ENCODE peak calls at places on chromosomes 7 and 10, in eight cellular contexts. One of them, this sample, is unnamed.

GRCh38 chr10:15703167-15703880 is 16.4 kb downstream of the ITGA8 start:
- DNase-seq in hepatocyte: no peak
- DNase-seq in stromal cell of bone marrow: no peak
- DNase-seq in bronchial epithelial cell: no peak
- DNase-seq in ELR: no peak
- DNase-seq in foreskin fibroblast: peak; percentile 76
- DNase-seq in MCF 10A: no peak
- DNase-seq in sciatic nerve: no peak
- DNase-seq in this sample: no peak

GRCh38 chr10:4691776-4692175 is 134.2 kb upstream of the AKR1E2 start:
- DNase-seq in hepatocyte: no peak
- DNase-seq in stromal cell of bone marrow: no peak
- DNase-seq in bronchial epithelial cell: peak; percentile 85
- DNase-seq in ELR: peak; percentile 83
- DNase-seq in foreskin fibroblast: peak; percentile 62
- DNase-seq in MCF 10A: peak; percentile 32
- DNase-seq in sciatic nerve: no peak
- DNase-seq in this sample: no peak

GRCh38 chr7:148265896-148266295 is 324.7 kb upstream of the C7orf33 start:
- DNase-seq in hepatocyte: no peak
- DNase-seq in stromal cell of bone marrow: no peak
- DNase-seq in bronchial epithelial cell: peak; percentile 72
- DNase-seq in ELR: no peak
- DNase-seq in foreskin fibroblast: no peak
- DNase-seq in MCF 10A: no peak
- DNase-seq in sciatic nerve: no peak
- DNase-seq in this sample: no peak

GRCh38 chr7:14835399-14835798 is 67.2 kb downstream of the DGKB start:
- DNase-seq in hepatocyte: no peak
- DNase-seq in stromal cell of bone marrow: no peak
- DNase-seq in bronchial epithelial cell: no peak
- DNase-seq in ELR: no peak
- DNase-seq in foreskin fibroblast: no peak
- DNase-seq in MCF 10A: no peak
- DNase-seq in sciatic nerve: no peak
- DNase-seq in this sample: no peak

GRCh38 chr7:47326220-47326619 is 255.7 kb downstream of the TNS3 start:
- DNase-seq in hepatocyte: peak; percentile 68
- DNase-seq in stromal cell of bone marrow: peak; percentile 50
- DNase-seq in bronchial epithelial cell: peak; percentile 92
- DNase-seq in ELR: peak; percentile 87
- DNase-seq in foreskin fibroblast: peak; percentile 88
- DNase-seq in MCF 10A: peak; percentile 47
- DNase-seq in sciatic nerve: peak; percentile 49
- DNase-seq in this sample: no peak

GRCh38 chr10:102673961-102674511 is 29.8 kb downstream of the TRIM8 start:
- DNase-seq in hepatocyte: peak; percentile 52
- DNase-seq in stromal cell of bone marrow: peak; percentile 56
- DNase-seq in bronchial epithelial cell: peak; percentile 87
- DNase-seq in ELR: peak; percentile 73
- DNase-seq in foreskin fibroblast: peak; percentile 80
- DNase-seq in MCF 10A: peak; percentile 52
- DNase-seq in sciatic nerve: peak; percentile 77
- DNase-seq in this sample: no peak

GRCh38 chr7:159143780-159144755 is 599 bp downstream of the VIPR2 start:
- DNase-seq in hepatocyte: peak; percentile 57
- DNase-seq in stromal cell of bone marrow: no peak
- DNase-seq in bronchial epithelial cell: no peak
- DNase-seq in ELR: no peak
- DNase-seq in foreskin fibroblast: peak; percentile 21
- DNase-seq in MCF 10A: no peak
- DNase-seq in sciatic nerve: no peak
- DNase-seq in this sample: no peak

GRCh38 chr10:91590142-91590903 is 42.5 kb downstream of the PPP1R3C start:
- DNase-seq in hepatocyte: peak; percentile 58
- DNase-seq in stromal cell of bone marrow: peak; percentile 96
- DNase-seq in bronchial epithelial cell: peak; percentile 66
- DNase-seq in ELR: peak; percentile 66
- DNase-seq in foreskin fibroblast: peak; percentile 92
- DNase-seq in MCF 10A: peak; percentile 64
- DNase-seq in sciatic nerve: peak; percentile 78
- DNase-seq in this sample: no peak

GRCh38 chr7:818031-818699 is 14.1 kb upstream of the SUN1 start:
- DNase-seq in hepatocyte: no peak
- DNase-seq in stromal cell of bone marrow: no peak
- DNase-seq in bronchial epithelial cell: peak; percentile 67
- DNase-seq in ELR: peak; percentile 71
- DNase-seq in foreskin fibroblast: peak; percentile 83
- DNase-seq in MCF 10A: peak; percentile 46
- DNase-seq in sciatic nerve: no peak
- DNase-seq in this sample: no peak

GRCh38 chr7:115099906-115100305 is 178.0 kb downstream of the MDFIC start:
- DNase-seq in hepatocyte: peak; percentile 56
- DNase-seq in stromal cell of bone marrow: peak; percentile 77
- DNase-seq in bronchial epithelial cell: peak; percentile 81
- DNase-seq in ELR: peak; percentile 70
- DNase-seq in foreskin fibroblast: peak; percentile 78
- DNase-seq in MCF 10A: peak; percentile 26
- DNase-seq in sciatic nerve: no peak
- DNase-seq in this sample: peak; percentile 5

GRCh38 chr7:151895695-151896485 is 19.0 kb upstream of the PRKAG2 start:
- DNase-seq in hepatocyte: no peak
- DNase-seq in stromal cell of bone marrow: no peak
- DNase-seq in bronchial epithelial cell: peak; percentile 21
- DNase-seq in ELR: no peak
- DNase-seq in foreskin fibroblast: no peak
- DNase-seq in MCF 10A: peak; percentile 13
- DNase-seq in sciatic nerve: no peak
- DNase-seq in this sample: peak; percentile 27

GRCh38 chr10:65941098-65941655 is 984.7 kb upstream of the LRRTM3 start:
- DNase-seq in hepatocyte: peak; percentile 46
- DNase-seq in stromal cell of bone marrow: no peak
- DNase-seq in bronchial epithelial cell: no peak
- DNase-seq in ELR: no peak
- DNase-seq in foreskin fibroblast: no peak
- DNase-seq in MCF 10A: no peak
- DNase-seq in sciatic nerve: no peak
- DNase-seq in this sample: peak; percentile 51

GRCh38 chr10:58554316-58554715 is 41.6 kb downstream of the BICC1 start:
- DNase-seq in hepatocyte: no peak
- DNase-seq in stromal cell of bone marrow: no peak
- DNase-seq in bronchial epithelial cell: peak; percentile 71
- DNase-seq in ELR: peak; percentile 52
- DNase-seq in foreskin fibroblast: no peak
- DNase-seq in MCF 10A: peak; percentile 23
- DNase-seq in sciatic nerve: no peak
- DNase-seq in this sample: no peak

GRCh38 chr10:112950714-112951348 is 784 bp downstream of the TCF7L2 start:
- DNase-seq in hepatocyte: peak; percentile 53
- DNase-seq in stromal cell of bone marrow: no peak
- DNase-seq in bronchial epithelial cell: peak; percentile 47
- DNase-seq in ELR: peak; percentile 76
- DNase-seq in foreskin fibroblast: peak; percentile 57
- DNase-seq in MCF 10A: peak; percentile 63
- DNase-seq in sciatic nerve: peak; percentile 63
- DNase-seq in this sample: peak; percentile 48

GRCh38 chr10:26952094-26952493 is 91.3 kb upstream of the ABI1 start:
- DNase-seq in hepatocyte: no peak
- DNase-seq in stromal cell of bone marrow: no peak
- DNase-seq in bronchial epithelial cell: no peak
- DNase-seq in ELR: no peak
- DNase-seq in foreskin fibroblast: no peak
- DNase-seq in MCF 10A: no peak
- DNase-seq in sciatic nerve: no peak
- DNase-seq in this sample: no peak

GRCh38 chr10:50993817-50994251 is 80.5 kb upstream of the PRKG1 start:
- DNase-seq in hepatocyte: peak; percentile 22
- DNase-seq in stromal cell of bone marrow: peak; percentile 51
- DNase-seq in bronchial epithelial cell: peak; percentile 74
- DNase-seq in ELR: peak; percentile 45
- DNase-seq in foreskin fibroblast: peak; percentile 79
- DNase-seq in MCF 10A: no peak
- DNase-seq in sciatic nerve: no peak
- DNase-seq in this sample: no peak

GRCh38 chr7:15684036-15684815 is 2.3 kb downstream of the MEOX2 start:
- DNase-seq in hepatocyte: no peak
- DNase-seq in stromal cell of bone marrow: no peak
- DNase-seq in bronchial epithelial cell: no peak
- DNase-seq in ELR: no peak
- DNase-seq in foreskin fibroblast: peak; percentile 41
- DNase-seq in MCF 10A: no peak
- DNase-seq in sciatic nerve: no peak
- DNase-seq in this sample: no peak

GRCh38 chr7:128727239-128727638 is 11.9 kb upstream of the CALU start:
- DNase-seq in hepatocyte: no peak
- DNase-seq in stromal cell of bone marrow: no peak
- DNase-seq in bronchial epithelial cell: peak; percentile 82
- DNase-seq in ELR: no peak
- DNase-seq in foreskin fibroblast: no peak
- DNase-seq in MCF 10A: peak; percentile 60
- DNase-seq in sciatic nerve: no peak
- DNase-seq in this sample: no peak

GRCh38 chr7:5417106-5418071 is 6.2 kb downstream of the TNRC18 start:
- DNase-seq in hepatocyte: peak; percentile 79
- DNase-seq in stromal cell of bone marrow: no peak
- DNase-seq in bronchial epithelial cell: no peak
- DNase-seq in ELR: peak; percentile 59
- DNase-seq in foreskin fibroblast: peak; percentile 73
- DNase-seq in MCF 10A: no peak
- DNase-seq in sciatic nerve: no peak
- DNase-seq in this sample: peak; percentile 59

This sample was measured in Caco-2.